ENCODE peak calls at places on chromosome 16, in five cellular contexts. B is stomach; J is activated CD4-positive, alpha-beta T cell treated with anti-CD3 and anti-CD28 coated beads, Interleukin-2, amount 10 ng/mL, durations not matched to agents 7 days and 5 days; U is heart right ventricle; D is activated T-helper 1 cell treated with Interleukin-2 at 50 U/mL for 16 hours. Z is an unnamed sample.

GRCh38 chr16:3689731-3690130 is 27.6 kb downstream of the TRAP1 start:
- DNase-seq in B (no peak), J (no peak), U (no peak), D (no peak), Z (no peak)

GRCh38 chr16:15949210-15950166 is at the start of gene ABCC1:
- DNase-seq in B (peak), J (peak), U (peak), D (peak), Z (no peak)

GRCh38 chr16:12436201-12436657 is 367.5 kb downstream of the CPPED1 start:
- DNase-seq in B (no peak), J (no peak), U (no peak), D (no peak), Z (no peak)

GRCh38 chr16:50679266-50679665 is 1.8 kb downstream of the SNX20 start:
- DNase-seq in B (no peak), J (no peak), U (no peak), D (no peak), Z (no peak)

GRCh38 chr16:14405611-14406537 is 224.2 kb downstream of the PARN start:
- DNase-seq in B (peak), J (no peak), U (no peak), D (no peak), Z (no peak)

GRCh38 chr16:30068750-30069574 is 3.4 kb downstream of the ALDOA start:
- DNase-seq in B (no peak), J (peak), U (no peak), D (peak), Z (peak)

GRCh38 chr16:72723781-72724180 is 324.1 kb downstream of the ZFHX3 start:
- DNase-seq in B (no peak), J (no peak), U (no peak), D (no peak), Z (no peak)

GRCh38 chr16:19771040-19771439 is 53.0 kb downstream of the IQCK start:
- DNase-seq in B (no peak), J (no peak), U (no peak), D (no peak), Z (no peak)

GRCh38 chr16:20359997-20360396 is 7.5 kb upstream of the UMOD start:
- DNase-seq in B (no peak), J (no peak), U (no peak), D (no peak), Z (no peak)

GRCh38 chr16:67150058-67150832 is 553 bp downstream of the B3GNT9 start:
- DNase-seq in B (no peak), J (peak), U (no peak), D (no peak), Z (no peak)

GRCh38 chr16:4324871-4325740 is 9.2 kb downstream of the GLIS2 start:
- DNase-seq in B (no peak), J (no peak), U (no peak), D (no peak), Z (no peak)

GRCh38 chr16:47613251-47613650 is 152.1 kb downstream of the PHKB start:
- DNase-seq in B (no peak), J (no peak), U (no peak), D (no peak), Z (no peak)

GRCh38 chr16:17921357-17921978 is 415.1 kb downstream of the NPIPA8 start:
- DNase-seq in B (no peak), J (peak), U (no peak), D (peak), Z (peak)

GRCh38 chr16:69340095-69340644 is 598 bp downstream of the NIP7 start:
- DNase-seq in B (no peak), J (peak), U (peak), D (no peak), Z (no peak)

GRCh38 chr16:19980866-19981265 is 92.8 kb downstream of the GPR139 start:
- DNase-seq in B (no peak), J (no peak), U (no peak), D (no peak), Z (no peak)

GRCh38 chr16:17829826-17830225 is 359.1 kb upstream of the XYLT1 start:
- DNase-seq in B (no peak), J (no peak), U (no peak), D (no peak), Z (no peak)